ENCODE peak calls at places on chromosome 7, in six cellular contexts. O is IMR-90, W is H9, E is mesenchymal stem cell, I is neuronal stem cell, C is H1. G is an unnamed sample.

GRCh38 chr7:131652934-131653333 is 96.5 kb upstream of the PODXL start:
- DNase-seq in O (no peak), W (no peak), E (no peak), I (no peak), C (no peak), G (no peak)

GRCh38 chr7:108535744-108536143 is 9.8 kb upstream of the PNPLA8 start:
- DNase-seq in O (no peak), W (no peak), E (no peak), I (no peak), C (no peak), G (no peak)

GRCh38 chr7:37531225-37531624 is 82.6 kb upstream of the ELMO1 start:
- DNase-seq in O (no peak), W (no peak), E (no peak), I (no peak), C (no peak), G (no peak)

GRCh38 chr7:155455776-155456516 is 2.0 kb upstream of the EN2 start:
- DNase-seq in O (no peak), W (no peak), E (no peak), I (no peak), C (no peak), G (no peak)

GRCh38 chr7:17036584-17036983 is 154.8 kb upstream of the AGR3 start:
- DNase-seq in O (no peak), W (no peak), E (no peak), I (no peak), C (no peak), G (no peak)

GRCh38 chr7:158723266-158723665 is 18.7 kb upstream of the NCAPG2 start:
- DNase-seq in O (no peak), W (no peak), E (no peak), I (no peak), C (no peak), G (no peak)

GRCh38 chr7:41652265-41652664 is 50.6 kb downstream of the INHBA start:
- DNase-seq in O (peak; percentile 13), W (no peak), E (no peak), I (no peak), C (no peak), G (no peak)

GRCh38 chr7:99324559-99324958 is 1.1 kb upstream of the ARPC1A start:
- DNase-seq in O (no peak), W (no peak), E (no peak), I (no peak), C (no peak), G (no peak)

GRCh38 chr7:73504017-73504416 is 18.1 kb downstream of the BAZ1B start:
- DNase-seq in O (no peak), W (no peak), E (no peak), I (no peak), C (no peak), G (no peak)

GRCh38 chr7:24812313-24812945 is 55.2 kb upstream of the GSDME start:
- DNase-seq in O (peak; percentile 36), W (peak; percentile 51), E (peak; percentile 50), I (peak; percentile 69), C (no peak), G (peak; percentile 51)

GRCh38 chr7:133091943-133092464 is 10.1 kb upstream of the CHCHD3 start:
- DNase-seq in O (no peak), W (no peak), E (no peak), I (no peak), C (no peak), G (no peak)

GRCh38 chr7:131105294-131105802 is 222.3 kb upstream of the MKLN1 start:
- DNase-seq in O (peak; percentile 11), W (no peak), E (peak; percentile 31), I (peak; percentile 8), C (no peak), G (peak; percentile 67)

GRCh38 chr7:138979226-138979979 is 1.8 kb downstream of the KIAA1549 start:
- DNase-seq in O (peak; percentile 24), W (no peak), E (peak; percentile 45), I (no peak), C (no peak), G (peak; percentile 27)

GRCh38 chr7:79406371-79406770 is 47.1 kb downstream of the MAGI2 start:
- DNase-seq in O (peak; percentile 35), W (no peak), E (no peak), I (no peak), C (no peak), G (no peak)

GRCh38 chr7:38542156-38542555 is 89.0 kb downstream of the AMPH start:
- DNase-seq in O (peak; percentile 72), W (no peak), E (no peak), I (no peak), C (no peak), G (no peak)

GRCh38 chr7:106767498-106768323 is 97.4 kb upstream of the PIK3CG start:
- DNase-seq in O (peak; percentile 90), W (no peak), E (peak; percentile 90), I (no peak), C (no peak), G (peak; percentile 29)

GRCh38 chr7:28739826-28740225 is 218.3 kb downstream of the TRIL start:
- DNase-seq in O (no peak), W (no peak), E (no peak), I (peak; percentile 52), C (no peak), G (no peak)

GRCh38 chr7:17060051-17060450 is 178.3 kb upstream of the AGR3 start:
- DNase-seq in O (no peak), W (no peak), E (no peak), I (no peak), C (no peak), G (peak; percentile 64)

GRCh38 chr7:144731661-144732060 is 104.2 kb downstream of the TPK1 start:
- DNase-seq in O (no peak), W (no peak), E (no peak), I (no peak), C (no peak), G (no peak)

GRCh38 chr7:74059681-74060588 is 23.7 kb upstream of the LIMK1 start:
- DNase-seq in O (no peak), W (peak; percentile 35), E (no peak), I (no peak), C (no peak), G (no peak)

DNA sequence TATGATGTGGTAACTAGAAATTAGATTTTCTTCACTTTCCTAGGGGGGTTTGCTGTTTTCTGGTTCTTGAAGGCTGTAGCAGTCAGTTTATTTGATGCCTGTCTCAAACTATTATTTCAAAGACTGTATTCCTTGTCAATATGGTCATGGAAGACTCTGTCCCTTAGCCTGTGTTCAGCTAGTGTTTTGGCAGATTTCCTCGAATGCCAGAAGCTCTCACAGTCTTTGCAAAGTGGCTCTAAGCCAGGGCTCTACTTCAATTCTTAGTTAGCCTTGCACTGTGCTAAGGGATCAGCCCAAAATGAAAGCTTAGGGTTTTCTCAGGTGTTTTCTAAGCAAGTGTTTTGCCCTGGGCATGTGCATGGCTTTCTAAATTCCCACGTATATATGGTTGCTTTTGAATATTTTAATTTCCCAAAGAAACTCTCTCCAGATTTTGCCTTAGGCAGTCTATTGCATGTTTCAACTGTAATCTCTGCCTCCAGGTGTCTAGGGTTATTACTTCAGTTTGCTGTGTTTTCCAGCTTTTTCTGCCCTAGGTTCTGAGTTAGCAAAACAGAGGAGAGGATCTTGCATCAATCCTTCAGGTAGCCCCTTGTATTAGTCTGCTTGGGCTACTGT is 7.2 kb upstream of the C1GALT1 start:
- DNase-seq in O (no peak), W (no peak), E (no peak), I (no peak), C (no peak), G (peak; percentile 79)
- H2BK120ac ChIP-seq in O (no peak overlapping the region), W (no peak overlapping the region), E (no peak overlapping the region), I (no peak overlapping the region), C (peak overlapping the region; percentile 55), G (peak overlapping the region; percentile 36)

GRCh38 chr7:30501264-30501663 is 3.4 kb downstream of the GGCT start:
- DNase-seq in O (no peak), W (no peak), E (no peak), I (no peak), C (no peak), G (no peak)

GRCh38 chr7:30502470-30503251 is 2.0 kb downstream of the GGCT start:
- DNase-seq in O (no peak), W (no peak), E (no peak), I (no peak), C (no peak), G (peak; percentile 51)

GRCh38 chr7:30505174-30505697 is 607 bp upstream of the GGCT start:
- DNase-seq in O (no peak), W (no peak), E (no peak), I (no peak), C (no peak), G (no peak)

GRCh38 chr7:30504347-30505173 is at the start of gene GGCT:
- DNase-seq in O (peak; percentile 98), W (peak; percentile 99), E (peak; percentile 98), I (peak; percentile 93), C (peak; percentile 94), G (peak; percentile 99)

DNA sequence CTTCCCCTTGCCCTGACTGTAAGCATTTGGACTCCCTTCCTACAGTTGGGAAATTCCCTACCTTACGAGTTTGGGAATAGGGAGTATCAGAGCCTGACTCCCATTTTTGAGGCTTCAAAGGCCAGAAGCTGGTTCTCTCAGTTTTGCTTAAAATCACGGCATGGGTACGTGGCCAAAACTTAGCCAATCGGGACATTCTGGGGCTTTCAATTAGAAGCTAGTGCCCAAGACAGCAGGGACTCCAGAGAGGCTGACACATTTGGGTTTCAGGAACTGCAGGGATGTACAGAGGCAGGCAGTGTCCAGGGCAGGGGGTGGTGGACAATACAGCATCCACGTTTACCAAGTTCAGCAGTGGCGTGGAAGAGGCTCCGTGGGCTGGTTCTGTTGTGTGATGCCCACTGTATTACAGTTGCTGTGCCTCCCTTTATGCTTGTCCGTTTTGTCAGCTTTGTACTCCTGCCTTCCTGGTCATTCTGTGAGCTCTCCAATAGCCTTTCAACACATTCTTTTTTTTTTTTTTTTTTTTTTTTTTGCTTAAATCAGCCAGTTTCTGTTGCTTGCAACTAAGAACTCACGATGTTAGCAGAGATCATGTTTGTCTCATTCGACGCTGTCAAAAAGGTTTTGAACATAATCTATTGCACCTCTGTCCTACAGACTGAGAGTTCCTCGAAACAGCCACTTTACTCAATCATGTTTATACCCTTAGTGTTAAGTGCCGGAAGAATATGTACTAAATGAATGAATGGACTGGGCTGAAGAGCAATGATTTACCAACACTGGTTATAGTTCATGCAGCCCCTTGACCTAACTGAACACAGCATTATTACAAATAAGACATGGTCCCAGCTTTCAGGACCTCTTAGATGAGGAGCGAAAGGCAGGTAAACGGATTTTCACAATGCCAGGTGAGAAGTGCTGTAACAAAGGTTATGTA is 1.1 kb downstream of the GGCT start:
- DNase-seq in O (no peak), W (no peak), E (peak; percentile 7), I (no peak), C (no peak), G (no peak)
- H2AFZ ChIP-seq in O (peak overlapping the region; percentile 87), W (no peak overlapping the region), E (no peak overlapping the region), I (peak overlapping the region; percentile 96), C (peak overlapping the region; percentile 35), G (peak overlapping the region; percentile 71)

GRCh38 chr7:129066290-129067131 is 11.6 kb upstream of the TNPO3 start:
- DNase-seq in O (peak; percentile 77), W (peak; percentile 75), E (peak; percentile 85), I (no peak), C (no peak), G (peak; percentile 98)
- H2BK120ac ChIP-seq in O (no peak overlapping the region), W (no peak overlapping the region), E (no peak overlapping the region), I (no peak overlapping the region), C (peak overlapping the region; percentile 82), G (no peak overlapping the region)

DNA sequence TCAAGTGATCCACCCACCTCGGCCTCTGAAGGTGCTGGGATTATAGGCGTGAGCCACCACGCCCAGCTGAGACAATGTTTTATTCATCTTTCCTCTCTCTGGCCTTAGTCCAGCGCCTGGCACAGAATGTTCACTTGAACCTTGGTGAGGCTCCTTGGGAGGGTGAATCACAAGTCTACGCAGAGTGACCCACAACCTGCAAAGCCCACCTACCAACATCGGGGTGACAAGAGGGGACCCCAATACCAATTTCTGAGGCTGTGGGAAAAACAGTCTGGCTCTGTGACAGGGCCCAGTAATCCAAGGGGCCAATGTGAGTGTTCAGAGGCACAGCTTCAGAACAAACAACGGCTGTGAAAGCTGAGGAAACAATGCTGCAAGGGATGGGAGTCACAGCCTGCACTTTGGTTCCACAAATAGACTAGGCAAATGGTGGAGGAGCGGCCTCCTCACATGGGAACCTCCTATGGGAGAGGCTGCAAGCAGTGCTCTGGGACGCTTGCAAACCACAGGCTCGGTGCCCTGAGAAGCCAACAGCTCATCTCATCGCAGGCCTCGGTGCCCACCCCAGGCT is 5.6 kb upstream of the MALSU1 start:
- DNase-seq in O (no peak), W (no peak), E (no peak), I (no peak), C (no peak), G (no peak)
- H2AFZ ChIP-seq in O (peak overlapping the region; percentile 38), W (no peak overlapping the region), E (no peak overlapping the region), I (no peak overlapping the region), C (no peak overlapping the region), G (no peak overlapping the region)

G was measured in trophoblast cell.